ENCODE peak calls at places on chromosomes 16 and 17, in four cellular contexts. Z is GM12892, Y is NCI-H1417 treated with DMSO at 0.1 percent for 48 hours, O is uterus. H is an unnamed sample.

GRCh38 chr16:795580-796229 is 4.8 kb downstream of the GNG13 start:
- DNase-seq in Z (no peak), Y (no peak), O (no peak), H (no peak)

GRCh38 chr16:11583171-11583570 is 3.5 kb downstream of the LITAF start:
- DNase-seq in Z (no peak), Y (no peak), O (peak; percentile 74), H (no peak)

GRCh38 chr17:78725448-78726021 is 56.5 kb downstream of the CYTH1 start:
- DNase-seq in Z (no peak), Y (no peak), O (no peak), H (no peak)

GRCh38 chr17:49003557-49004511 is 6.6 kb downstream of the IGF2BP1 start:
- DNase-seq in Z (no peak), Y (no peak), O (no peak), H (peak; percentile 89)

GRCh38 chr17:48812001-48812400 is 5.0 kb downstream of the TTLL6 start:
- DNase-seq in Z (no peak), Y (no peak), O (no peak), H (no peak)

GRCh38 chr17:34413443-34414076 is 50.5 kb upstream of the CCL1 start:
- DNase-seq in Z (no peak), Y (no peak), O (no peak), H (no peak)

GRCh38 chr17:81966343-81967243 is 5.6 kb upstream of the NOTUM start:
- DNase-seq in Z (no peak), Y (no peak), O (no peak), H (peak; percentile 65)

GRCh38 chr16:11032922-11033291 is 88.5 kb downstream of the CLEC16A start:
- DNase-seq in Z (no peak), Y (no peak), O (peak; percentile 78), H (peak; percentile 99)

GRCh38 chr17:9360610-9361571 is 214.7 kb downstream of the STX8 start:
- DNase-seq in Z (no peak), Y (no peak), O (peak; percentile 32), H (peak; percentile 45)

GRCh38 chr16:67825906-67826305 is 16.2 kb upstream of the THAP11 start:
- DNase-seq in Z (no peak), Y (no peak), O (no peak), H (no peak)

GRCh38 chr16:14600164-14600563 is 29.9 kb downstream of the PARN start:
- DNase-seq in Z (no peak), Y (no peak), O (no peak), H (peak; percentile 37)

GRCh38 chr17:66354472-66354871 is 52.1 kb downstream of the PRKCA start:
- DNase-seq in Z (no peak), Y (no peak), O (no peak), H (no peak)

GRCh38 chr17:80527016-80527645 is 17.5 kb upstream of the RPTOR start:
- DNase-seq in Z (no peak), Y (no peak), O (no peak), H (no peak)

GRCh38 chr17:50133769-50134099 is 3.8 kb upstream of the SAMD14 start:
- DNase-seq in Z (no peak), Y (no peak), O (no peak), H (no peak)

GRCh38 chr17:309361-309888 is 43.2 kb downstream of the RPH3AL start:
- DNase-seq in Z (no peak), Y (no peak), O (no peak), H (peak; percentile 85)

GRCh38 chr17:7307686-7308624 is 527 bp downstream of the EIF5A start:
- DNase-seq in Z (no peak), Y (no peak), O (peak; percentile 68), H (peak; percentile 56)

GRCh38 chr16:88540346-88540977 is 29.7 kb upstream of the ZC3H18 start:
- DNase-seq in Z (no peak), Y (no peak), O (no peak), H (no peak)

GRCh38 chr16:86911311-86911999 is 333.1 kb downstream of the FOXL1 start:
- DNase-seq in Z (no peak), Y (no peak), O (no peak), H (no peak)

GRCh38 chr16:47732122-47732805 is 271.1 kb downstream of the PHKB start:
- DNase-seq in Z (no peak), Y (no peak), O (no peak), H (peak; percentile 81)

GRCh38 chr17:80782536-80783427 is 208.9 kb upstream of the CHMP6 start:
- DNase-seq in Z (no peak), Y (no peak), O (no peak), H (peak; percentile 65)

GRCh38 chr17:63649813-63650212 is 27.6 kb downstream of the MAP3K3 start:
- DNase-seq in Z (no peak), Y (no peak), O (no peak), H (no peak)

GRCh38 chr17:77496831-77497577 is 356.2 kb downstream of the SEC14L1 start:
- DNase-seq in Z (no peak), Y (no peak), O (peak; percentile 13), H (no peak)